ENCODE peak calls at places on chromosomes 7 and 10, in nine cellular contexts. One of them, this sample, is unnamed.

GRCh38 chr10:35565602-35566061 is 39.5 kb upstream of the GJD4 start:
- DNase-seq in DMS153: no peak
- DNase-seq in fibroblast of pulmonary artery: peak
- DNase-seq in activated T-helper 1 cell treated with anti-CD3 and anti-CD28 coated beads, Interleukin-2, amount 50 U/mL, for 16 hours: no peak
- DNase-seq in T-helper 9 cell: no peak
- DNase-seq in kidney tubule cell: no peak
- DNase-seq in fibroblast of lung: peak
- DNase-seq in RCC 7860: no peak
- DNase-seq in germinal center: no peak
- DNase-seq in this sample: no peak

GRCh38 chr7:142938611-142939010 is 673 bp upstream of the LLCFC1 start:
- DNase-seq in RCC 7860: no peak
- DNase-seq in fibroblast of pulmonary artery: no peak
- DNase-seq in activated T-helper 1 cell treated with anti-CD3 and anti-CD28 coated beads, Interleukin-2, amount 50 U/mL, for 16 hours: no peak
- DNase-seq in fibroblast of lung: no peak
- DNase-seq in T-helper 9 cell: no peak
- DNase-seq in germinal center: no peak
- DNase-seq in DMS153: no peak
- DNase-seq in kidney tubule cell: no peak
- DNase-seq in this sample: no peak

GRCh38 chr10:7027913-7028808 is 382.7 kb downstream of the SFMBT2 start:
- DNase-seq in RCC 7860: no peak
- DNase-seq in DMS153: no peak
- DNase-seq in fibroblast of pulmonary artery: peak
- DNase-seq in kidney tubule cell: no peak
- DNase-seq in activated T-helper 1 cell treated with anti-CD3 and anti-CD28 coated beads, Interleukin-2, amount 50 U/mL, for 16 hours: no peak
- DNase-seq in germinal center: no peak
- DNase-seq in T-helper 9 cell: no peak
- DNase-seq in fibroblast of lung: peak
- DNase-seq in this sample: no peak

GRCh38 chr10:71216751-71217265 is 4.4 kb downstream of the UNC5B start:
- DNase-seq in fibroblast of lung: no peak
- DNase-seq in kidney tubule cell: no peak
- DNase-seq in RCC 7860: no peak
- DNase-seq in germinal center: no peak
- DNase-seq in activated T-helper 1 cell treated with anti-CD3 and anti-CD28 coated beads, Interleukin-2, amount 50 U/mL, for 16 hours: no peak
- DNase-seq in T-helper 9 cell: no peak
- DNase-seq in fibroblast of pulmonary artery: no peak
- DNase-seq in DMS153: no peak
- DNase-seq in this sample: no peak

GRCh38 chr10:86083206-86083605 is 283.4 kb downstream of the GRID1 start:
- DNase-seq in fibroblast of lung: no peak
- DNase-seq in activated T-helper 1 cell treated with anti-CD3 and anti-CD28 coated beads, Interleukin-2, amount 50 U/mL, for 16 hours: no peak
- DNase-seq in RCC 7860: no peak
- DNase-seq in DMS153: no peak
- DNase-seq in fibroblast of pulmonary artery: no peak
- DNase-seq in T-helper 9 cell: no peak
- DNase-seq in germinal center: no peak
- DNase-seq in kidney tubule cell: no peak
- DNase-seq in this sample: no peak

GRCh38 chr10:31773749-31774148 is 154.9 kb downstream of the ARHGAP12 start:
- DNase-seq in activated T-helper 1 cell treated with anti-CD3 and anti-CD28 coated beads, Interleukin-2, amount 50 U/mL, for 16 hours: no peak
- DNase-seq in DMS153: no peak
- DNase-seq in kidney tubule cell: no peak
- DNase-seq in germinal center: no peak
- DNase-seq in T-helper 9 cell: no peak
- DNase-seq in fibroblast of lung: no peak
- DNase-seq in RCC 7860: no peak
- DNase-seq in fibroblast of pulmonary artery: no peak
- DNase-seq in this sample: no peak

GRCh38 chr7:16594061-16594460 is 51.5 kb downstream of the ANKMY2 start:
- DNase-seq in activated T-helper 1 cell treated with anti-CD3 and anti-CD28 coated beads, Interleukin-2, amount 50 U/mL, for 16 hours: no peak
- DNase-seq in fibroblast of pulmonary artery: no peak
- DNase-seq in DMS153: no peak
- DNase-seq in T-helper 9 cell: no peak
- DNase-seq in RCC 7860: no peak
- DNase-seq in kidney tubule cell: peak
- DNase-seq in fibroblast of lung: peak
- DNase-seq in germinal center: no peak
- DNase-seq in this sample: no peak

GRCh38 chr10:122968698-122969097 is 11.5 kb upstream of the PSTK start:
- DNase-seq in fibroblast of lung: no peak
- DNase-seq in DMS153: no peak
- DNase-seq in fibroblast of pulmonary artery: no peak
- DNase-seq in germinal center: no peak
- DNase-seq in RCC 7860: no peak
- DNase-seq in kidney tubule cell: no peak
- DNase-seq in activated T-helper 1 cell treated with anti-CD3 and anti-CD28 coated beads, Interleukin-2, amount 50 U/mL, for 16 hours: no peak
- DNase-seq in T-helper 9 cell: no peak
- DNase-seq in this sample: no peak

GRCh38 chr10:32692174-32692573 is 246.2 kb downstream of the CCDC7 start:
- DNase-seq in kidney tubule cell: peak
- DNase-seq in activated T-helper 1 cell treated with anti-CD3 and anti-CD28 coated beads, Interleukin-2, amount 50 U/mL, for 16 hours: no peak
- DNase-seq in T-helper 9 cell: no peak
- DNase-seq in fibroblast of pulmonary artery: peak
- DNase-seq in RCC 7860: peak
- DNase-seq in DMS153: no peak
- DNase-seq in fibroblast of lung: peak
- DNase-seq in germinal center: no peak
- DNase-seq in this sample: no peak

GRCh38 chr7:4416436-4417092 is 265.5 kb upstream of the FOXK1 start:
- DNase-seq in T-helper 9 cell: no peak
- DNase-seq in germinal center: no peak
- DNase-seq in RCC 7860: no peak
- DNase-seq in fibroblast of lung: peak
- DNase-seq in fibroblast of pulmonary artery: peak
- DNase-seq in kidney tubule cell: no peak
- DNase-seq in activated T-helper 1 cell treated with anti-CD3 and anti-CD28 coated beads, Interleukin-2, amount 50 U/mL, for 16 hours: no peak
- DNase-seq in DMS153: peak
- DNase-seq in this sample: no peak

GRCh38 chr7:129225206-129225930 is 538 bp downstream of the AHCYL2 start:
- DNase-seq in fibroblast of pulmonary artery: peak
- DNase-seq in activated T-helper 1 cell treated with anti-CD3 and anti-CD28 coated beads, Interleukin-2, amount 50 U/mL, for 16 hours: peak
- DNase-seq in DMS153: no peak
- DNase-seq in T-helper 9 cell: peak
- DNase-seq in fibroblast of lung: peak
- DNase-seq in germinal center: peak
- DNase-seq in RCC 7860: no peak
- DNase-seq in kidney tubule cell: peak
- DNase-seq in this sample: peak

GRCh38 chr7:69693042-69693441 is 94.8 kb downstream of the AUTS2 start:
- DNase-seq in RCC 7860: no peak
- DNase-seq in T-helper 9 cell: no peak
- DNase-seq in DMS153: no peak
- DNase-seq in fibroblast of pulmonary artery: no peak
- DNase-seq in activated T-helper 1 cell treated with anti-CD3 and anti-CD28 coated beads, Interleukin-2, amount 50 U/mL, for 16 hours: no peak
- DNase-seq in germinal center: peak
- DNase-seq in fibroblast of lung: no peak
- DNase-seq in kidney tubule cell: no peak
- DNase-seq in this sample: no peak

GRCh38 chr7:143492799-143493568 is 15.3 kb downstream of the TAS2R41 start:
- DNase-seq in fibroblast of pulmonary artery: peak
- DNase-seq in activated T-helper 1 cell treated with anti-CD3 and anti-CD28 coated beads, Interleukin-2, amount 50 U/mL, for 16 hours: no peak
- DNase-seq in RCC 7860: no peak
- DNase-seq in fibroblast of lung: peak
- DNase-seq in kidney tubule cell: no peak
- DNase-seq in germinal center: no peak
- DNase-seq in T-helper 9 cell: no peak
- DNase-seq in DMS153: no peak
- DNase-seq in this sample: no peak

GRCh38 chr10:69224862-69225657 is 4.9 kb downstream of the HKDC1 start:
- DNase-seq in fibroblast of lung: no peak
- DNase-seq in T-helper 9 cell: no peak
- DNase-seq in RCC 7860: no peak
- DNase-seq in fibroblast of pulmonary artery: no peak
- DNase-seq in activated T-helper 1 cell treated with anti-CD3 and anti-CD28 coated beads, Interleukin-2, amount 50 U/mL, for 16 hours: no peak
- DNase-seq in kidney tubule cell: peak
- DNase-seq in germinal center: no peak
- DNase-seq in DMS153: no peak
- DNase-seq in this sample: no peak

GRCh38 chr7:100837099-100837836 is 9.9 kb upstream of the EPHB4 start:
- DNase-seq in kidney tubule cell: peak
- DNase-seq in T-helper 9 cell: peak
- DNase-seq in DMS153: peak
- DNase-seq in germinal center: peak
- DNase-seq in fibroblast of lung: peak
- DNase-seq in activated T-helper 1 cell treated with anti-CD3 and anti-CD28 coated beads, Interleukin-2, amount 50 U/mL, for 16 hours: peak
- DNase-seq in fibroblast of pulmonary artery: peak
- DNase-seq in RCC 7860: no peak
- DNase-seq in this sample: peak

GRCh38 chr10:61662794-61663259 is at the start of gene CABCOCO1:
- DNase-seq in T-helper 9 cell: no peak
- DNase-seq in fibroblast of pulmonary artery: peak
- DNase-seq in fibroblast of lung: peak
- DNase-seq in activated T-helper 1 cell treated with anti-CD3 and anti-CD28 coated beads, Interleukin-2, amount 50 U/mL, for 16 hours: no peak
- DNase-seq in germinal center: no peak
- DNase-seq in DMS153: peak
- DNase-seq in RCC 7860: no peak
- DNase-seq in kidney tubule cell: peak
- DNase-seq in this sample: no peak

GRCh38 chr10:122882798-122883197 is 3.4 kb upstream of the FAM24B start:
- DNase-seq in fibroblast of pulmonary artery: no peak
- DNase-seq in germinal center: no peak
- DNase-seq in activated T-helper 1 cell treated with anti-CD3 and anti-CD28 coated beads, Interleukin-2, amount 50 U/mL, for 16 hours: no peak
- DNase-seq in fibroblast of lung: no peak
- DNase-seq in T-helper 9 cell: no peak
- DNase-seq in kidney tubule cell: no peak
- DNase-seq in DMS153: no peak
- DNase-seq in RCC 7860: no peak
- DNase-seq in this sample: no peak

GRCh38 chr10:43610636-43611035 is 4.4 kb downstream of the ZNF485 start:
- DNase-seq in DMS153: no peak
- DNase-seq in activated T-helper 1 cell treated with anti-CD3 and anti-CD28 coated beads, Interleukin-2, amount 50 U/mL, for 16 hours: no peak
- DNase-seq in T-helper 9 cell: no peak
- DNase-seq in RCC 7860: peak
- DNase-seq in fibroblast of pulmonary artery: peak
- DNase-seq in germinal center: no peak
- DNase-seq in fibroblast of lung: peak
- DNase-seq in kidney tubule cell: peak
- DNase-seq in this sample: no peak

GRCh38 chr10:129949411-129950335 is 14.4 kb downstream of the EBF3 start:
- DNase-seq in RCC 7860: no peak
- DNase-seq in kidney tubule cell: no peak
- DNase-seq in fibroblast of pulmonary artery: peak
- DNase-seq in DMS153: no peak
- DNase-seq in germinal center: no peak
- DNase-seq in T-helper 9 cell: no peak
- DNase-seq in fibroblast of lung: no peak
- DNase-seq in activated T-helper 1 cell treated with anti-CD3 and anti-CD28 coated beads, Interleukin-2, amount 50 U/mL, for 16 hours: no peak
- DNase-seq in this sample: no peak

GRCh38 chr10:110010076-110011069 is 2.6 kb downstream of the ADD3 start:
- DNase-seq in DMS153: no peak
- DNase-seq in kidney tubule cell: peak
- DNase-seq in germinal center: no peak
- DNase-seq in fibroblast of pulmonary artery: no peak
- DNase-seq in T-helper 9 cell: peak
- DNase-seq in RCC 7860: no peak
- DNase-seq in activated T-helper 1 cell treated with anti-CD3 and anti-CD28 coated beads, Interleukin-2, amount 50 U/mL, for 16 hours: no peak
- DNase-seq in fibroblast of lung: peak
- DNase-seq in this sample: no peak

This sample was measured in stimulated activated CD8-positive, alpha-beta memory T cell treated with anti-CD3 and anti-CD28 coated beads, Interleukin-4, amount 100 ng/mL, for 24 hours.